ENCODE peak calls at places on chromosomes 2 and 18, in six cellular contexts. One of them, this sample, is unnamed.

GRCh38 chr18:53421869-53422268 is 802.6 kb downstream of the MBD2 start:
- DNase-seq in HepG2: no peak
- DNase-seq in SK-N-SH: no peak
- DNase-seq in H1: no peak
- DNase-seq in K562: no peak
- DNase-seq in GM12878: no peak
- DNase-seq in this sample: no peak

GRCh38 chr18:4270016-4270415 is 185.1 kb downstream of the DLGAP1 start:
- DNase-seq in HepG2: no peak
- DNase-seq in SK-N-SH: no peak
- DNase-seq in H1: no peak
- DNase-seq in K562: no peak
- DNase-seq in GM12878: peak
- DNase-seq in this sample: no peak

GRCh38 chr2:203692039-203692710 is 14.3 kb upstream of the CD28 start:
- DNase-seq in HepG2: peak
- DNase-seq in SK-N-SH: no peak
- DNase-seq in H1: no peak
- DNase-seq in K562: no peak
- DNase-seq in GM12878: no peak
- DNase-seq in this sample: no peak

GRCh38 chr18:11146238-11146946 is 3.0 kb downstream of the PIEZO2 start:
- DNase-seq in HepG2: no peak
- DNase-seq in SK-N-SH: no peak
- DNase-seq in H1: peak
- DNase-seq in K562: no peak
- DNase-seq in GM12878: no peak
- DNase-seq in this sample: no peak

GRCh38 chr2:128689971-128690370 is 371.3 kb upstream of the HS6ST1 start:
- DNase-seq in HepG2: no peak
- DNase-seq in SK-N-SH: no peak
- DNase-seq in H1: no peak
- DNase-seq in K562: peak
- DNase-seq in GM12878: no peak
- DNase-seq in this sample: no peak

GRCh38 chr2:74763962-74764428 is 69.9 kb upstream of the HK2 start:
- DNase-seq in HepG2: no peak
- DNase-seq in SK-N-SH: no peak
- DNase-seq in H1: no peak
- DNase-seq in K562: no peak
- DNase-seq in GM12878: no peak
- DNase-seq in this sample: no peak

GRCh38 chr2:196479350-196479749 is 160.2 kb upstream of the CCDC150 start:
- DNase-seq in HepG2: no peak
- DNase-seq in SK-N-SH: no peak
- DNase-seq in H1: no peak
- DNase-seq in K562: no peak
- DNase-seq in GM12878: no peak
- DNase-seq in this sample: peak

GRCh38 chr2:217409939-217410820 is 550.3 kb upstream of the TNP1 start:
- DNase-seq in HepG2: no peak
- DNase-seq in SK-N-SH: no peak
- DNase-seq in H1: no peak
- DNase-seq in K562: no peak
- DNase-seq in GM12878: no peak
- DNase-seq in this sample: no peak

GRCh38 chr18:72091369-72091768 is 452.8 kb downstream of the CBLN2 start:
- DNase-seq in HepG2: no peak
- DNase-seq in SK-N-SH: no peak
- DNase-seq in H1: no peak
- DNase-seq in K562: no peak
- DNase-seq in GM12878: no peak
- DNase-seq in this sample: no peak

GRCh38 chr2:10448208-10448645 is at the start of gene ODC1:
- DNase-seq in HepG2: peak
- DNase-seq in SK-N-SH: peak
- DNase-seq in H1: no peak
- DNase-seq in K562: peak
- DNase-seq in GM12878: peak
- DNase-seq in this sample: peak

GRCh38 chr2:172106128-172106961 is 3.6 kb upstream of the DLX2 start:
- DNase-seq in HepG2: peak
- DNase-seq in SK-N-SH: peak
- DNase-seq in H1: peak
- DNase-seq in K562: no peak
- DNase-seq in GM12878: no peak
- DNase-seq in this sample: peak

GRCh38 chr2:231528636-231529030 is 1.6 kb downstream of the NMUR1 start:
- DNase-seq in HepG2: no peak
- DNase-seq in SK-N-SH: no peak
- DNase-seq in H1: no peak
- DNase-seq in K562: no peak
- DNase-seq in GM12878: no peak
- DNase-seq in this sample: no peak

GRCh38 chr2:174593574-174594203 is 3.9 kb downstream of the WIPF1 start:
- DNase-seq in HepG2: no peak
- DNase-seq in SK-N-SH: no peak
- DNase-seq in H1: no peak
- DNase-seq in K562: no peak
- DNase-seq in GM12878: peak
- DNase-seq in this sample: peak

GRCh38 chr18:32629292-32629691 is 143.5 kb downstream of the KLHL14 start:
- DNase-seq in HepG2: no peak
- DNase-seq in SK-N-SH: no peak
- DNase-seq in H1: no peak
- DNase-seq in K562: no peak
- DNase-seq in GM12878: no peak
- DNase-seq in this sample: no peak

GRCh38 chr2:240961878-240962277 is 36.5 kb upstream of the SNED1 start:
- DNase-seq in HepG2: no peak
- DNase-seq in SK-N-SH: peak
- DNase-seq in H1: peak
- DNase-seq in K562: no peak
- DNase-seq in GM12878: no peak
- DNase-seq in this sample: no peak

GRCh38 chr2:234162876-234163275 is 112.4 kb downstream of the SPP2 start:
- DNase-seq in HepG2: no peak
- DNase-seq in SK-N-SH: no peak
- DNase-seq in H1: no peak
- DNase-seq in K562: no peak
- DNase-seq in GM12878: no peak
- DNase-seq in this sample: no peak

GRCh38 chr18:76131738-76132137 is 363.3 kb downstream of the ZNF516 start:
- DNase-seq in HepG2: no peak
- DNase-seq in SK-N-SH: no peak
- DNase-seq in H1: no peak
- DNase-seq in K562: peak
- DNase-seq in GM12878: no peak
- DNase-seq in this sample: no peak

GRCh38 chr2:234448506-234449169 is 48.2 kb downstream of the ARL4C start:
- DNase-seq in HepG2: no peak
- DNase-seq in SK-N-SH: no peak
- DNase-seq in H1: no peak
- DNase-seq in K562: no peak
- DNase-seq in GM12878: no peak
- DNase-seq in this sample: no peak

GRCh38 chr2:180734382-180734781 is 246.0 kb upstream of the UBE2E3 start:
- DNase-seq in HepG2: no peak
- DNase-seq in SK-N-SH: no peak
- DNase-seq in H1: no peak
- DNase-seq in K562: no peak
- DNase-seq in GM12878: no peak
- DNase-seq in this sample: no peak

GRCh38 chr2:62118160-62118559 is 77.8 kb upstream of the B3GNT2 start:
- DNase-seq in HepG2: no peak
- DNase-seq in SK-N-SH: no peak
- DNase-seq in H1: no peak
- DNase-seq in K562: no peak
- DNase-seq in GM12878: no peak
- DNase-seq in this sample: peak

GRCh38 chr2:164717000-164717597 is 95.8 kb upstream of the GRB14 start:
- DNase-seq in HepG2: peak
- DNase-seq in SK-N-SH: no peak
- DNase-seq in H1: no peak
- DNase-seq in K562: no peak
- DNase-seq in GM12878: no peak
- DNase-seq in this sample: peak

GRCh38 chr2:181306785-181307184 is 150.4 kb upstream of the ITGA4 start:
- DNase-seq in HepG2: no peak
- DNase-seq in SK-N-SH: no peak
- DNase-seq in H1: no peak
- DNase-seq in K562: no peak
- DNase-seq in GM12878: no peak
- DNase-seq in this sample: peak

GRCh38 chr2:240465765-240466578 is 30.5 kb downstream of the GPC1 start:
- DNase-seq in HepG2: no peak
- DNase-seq in SK-N-SH: peak
- DNase-seq in H1: no peak
- DNase-seq in K562: no peak
- DNase-seq in GM12878: no peak
- DNase-seq in this sample: no peak

GRCh38 chr18:51051105-51051712 is 21.2 kb downstream of the SMAD4 start:
- DNase-seq in HepG2: peak
- DNase-seq in SK-N-SH: peak
- DNase-seq in H1: no peak
- DNase-seq in K562: no peak
- DNase-seq in GM12878: no peak
- DNase-seq in this sample: peak

GRCh38 chr2:10169053-10169578 is 46.6 kb downstream of the RRM2 start:
- DNase-seq in HepG2: peak
- DNase-seq in SK-N-SH: no peak
- DNase-seq in H1: no peak
- DNase-seq in K562: no peak
- DNase-seq in GM12878: no peak
- DNase-seq in this sample: no peak

GRCh38 chr2:226618875-226619605 is 180.6 kb downstream of the IRS1 start:
- DNase-seq in HepG2: peak
- DNase-seq in SK-N-SH: peak
- DNase-seq in H1: no peak
- DNase-seq in K562: no peak
- DNase-seq in GM12878: no peak
- DNase-seq in this sample: peak

GRCh38 chr2:208360259-208361076 is 46.1 kb upstream of the PTH2R start:
- DNase-seq in HepG2: no peak
- DNase-seq in SK-N-SH: peak
- DNase-seq in H1: no peak
- DNase-seq in K562: no peak
- DNase-seq in GM12878: no peak
- DNase-seq in this sample: no peak

GRCh38 chr2:199659207-199659606 is 191.8 kb downstream of the FTCDNL1 start:
- DNase-seq in HepG2: no peak
- DNase-seq in SK-N-SH: peak
- DNase-seq in H1: peak
- DNase-seq in K562: peak
- DNase-seq in GM12878: no peak
- DNase-seq in this sample: peak

GRCh38 chr2:117684919-117685318 is 129.6 kb upstream of the DDX18 start:
- DNase-seq in HepG2: no peak
- DNase-seq in SK-N-SH: no peak
- DNase-seq in H1: no peak
- DNase-seq in K562: no peak
- DNase-seq in GM12878: no peak
- DNase-seq in this sample: no peak

DNA sequence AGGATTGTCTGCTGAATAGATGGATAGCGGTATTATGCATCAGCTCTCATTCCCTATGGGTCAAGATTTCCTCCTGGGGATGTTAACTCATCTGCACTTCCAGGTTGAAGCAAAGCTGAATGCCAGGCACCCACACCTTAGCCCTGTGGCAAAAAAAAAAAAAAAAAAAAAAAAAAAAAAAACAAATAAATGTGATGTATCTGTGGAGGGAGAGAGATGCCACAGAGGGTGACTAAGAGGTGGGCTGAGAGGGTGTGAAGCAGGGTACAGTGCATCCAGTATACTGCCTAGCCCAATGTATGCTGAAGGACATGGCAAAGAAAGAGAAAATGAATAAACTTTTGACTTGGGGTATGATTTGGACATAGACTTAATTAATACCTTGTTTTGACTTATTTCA is 91.4 kb downstream of the COPS8 start:
- DNase-seq in HepG2: no peak
- DNase-seq in SK-N-SH: no peak
- DNase-seq in H1: no peak
- DNase-seq in K562: no peak
- DNase-seq in GM12878: no peak
- DNase-seq in this sample: no peak
- TF ChIP-seq USF2 in HepG2: no peak
- TF ChIP-seq USF2 in SK-N-SH: no peak
- TF ChIP-seq USF2 in H1: no peak
- TF ChIP-seq USF2 in K562: no peak
- TF ChIP-seq USF2 in GM12878: no peak
- TF ChIP-seq USF2 in this sample: no peak

GRCh38 chr2:106053116-106053515 is 141.0 kb downstream of the UXS1 start:
- DNase-seq in HepG2: no peak
- DNase-seq in SK-N-SH: no peak
- DNase-seq in H1: no peak
- DNase-seq in K562: no peak
- DNase-seq in GM12878: no peak
- DNase-seq in this sample: peak
- H2AFZ ChIP-seq in HepG2: no peak
- H2AFZ ChIP-seq in SK-N-SH: no peak
- H2AFZ ChIP-seq in H1: no peak
- H2AFZ ChIP-seq in K562: no peak
- H2AFZ ChIP-seq in GM12878: no peak
- H2AFZ ChIP-seq in this sample: no peak

GRCh38 chr2:237888389-237888788 is 29.0 kb downstream of the RAMP1 start:
- DNase-seq in HepG2: peak
- DNase-seq in SK-N-SH: no peak
- DNase-seq in H1: no peak
- DNase-seq in K562: no peak
- DNase-seq in GM12878: no peak
- DNase-seq in this sample: peak
- H3K27ac ChIP-seq in HepG2: no peak
- H3K27ac ChIP-seq in SK-N-SH: no peak
- H3K27ac ChIP-seq in H1: no peak
- H3K27ac ChIP-seq in K562: no peak
- H3K27ac ChIP-seq in GM12878: no peak
- H3K27ac ChIP-seq in this sample: peak

GRCh38 chr2:37367310-37367709 is 22.9 kb downstream of the QPCT start:
- DNase-seq in HepG2: no peak
- DNase-seq in SK-N-SH: no peak
- DNase-seq in H1: peak
- DNase-seq in K562: no peak
- DNase-seq in GM12878: no peak
- DNase-seq in this sample: peak

GRCh38 chr2:37367984-37368383 is 23.6 kb downstream of the QPCT start:
- DNase-seq in HepG2: no peak
- DNase-seq in SK-N-SH: no peak
- DNase-seq in H1: peak
- DNase-seq in K562: no peak
- DNase-seq in GM12878: no peak
- DNase-seq in this sample: no peak

GRCh38 chr2:37364351-37364750 is 19.9 kb downstream of the QPCT start:
- DNase-seq in HepG2: no peak
- DNase-seq in SK-N-SH: no peak
- DNase-seq in H1: peak
- DNase-seq in K562: no peak
- DNase-seq in GM12878: no peak
- DNase-seq in this sample: no peak

GRCh38 chr2:37366773-37367172 is 22.3 kb downstream of the QPCT start:
- DNase-seq in HepG2: no peak
- DNase-seq in SK-N-SH: no peak
- DNase-seq in H1: peak
- DNase-seq in K562: no peak
- DNase-seq in GM12878: no peak
- DNase-seq in this sample: no peak

GRCh38 chr2:37365669-37366068 is 21.2 kb downstream of the QPCT start:
- DNase-seq in HepG2: no peak
- DNase-seq in SK-N-SH: no peak
- DNase-seq in H1: peak
- DNase-seq in K562: no peak
- DNase-seq in GM12878: no peak
- DNase-seq in this sample: no peak
- TF ChIP-seq USF2 in HepG2: no peak
- TF ChIP-seq USF2 in SK-N-SH: no peak
- TF ChIP-seq USF2 in H1: no peak
- TF ChIP-seq USF2 in K562: no peak
- TF ChIP-seq USF2 in GM12878: no peak
- TF ChIP-seq USF2 in this sample: no peak

This sample was measured in IMR-90.